ENCODE peak calls at places on chromosomes 5 and 9, in ten cellular contexts. One of them, this sample, is unnamed.

GRCh38 chr9:9557804-9558334 is 1054.9 kb downstream of the PTPRD start:
- DNase-seq in KBM-7: no peak
- DNase-seq in AML-193: no peak
- DNase-seq in fibroblast of pulmonary artery: no peak
- DNase-seq in H54: no peak
- DNase-seq in stimulated activated CD4-positive, alpha-beta T cell treated with anti-CD3 and anti-CD28 coated beads, Interleukin-2, amount 100 ng/mL, for 4 hours: no peak
- DNase-seq in left cardiac atrium: no peak
- DNase-seq in IMR-90: no peak
- DNase-seq in naive thymus-derived CD4-positive, alpha-beta T cell: no peak
- DNase-seq in mammary epithelial cell: no peak
- DNase-seq in this sample: no peak

GRCh38 chr5:22541037-22541436 is 312.1 kb downstream of the CDH12 start:
- DNase-seq in AML-193: no peak
- DNase-seq in KBM-7: no peak
- DNase-seq in mammary epithelial cell: no peak
- DNase-seq in left cardiac atrium: peak
- DNase-seq in stimulated activated CD4-positive, alpha-beta T cell treated with anti-CD3 and anti-CD28 coated beads, Interleukin-2, amount 100 ng/mL, for 4 hours: no peak
- DNase-seq in IMR-90: no peak
- DNase-seq in fibroblast of pulmonary artery: no peak
- DNase-seq in naive thymus-derived CD4-positive, alpha-beta T cell: no peak
- DNase-seq in H54: no peak
- DNase-seq in this sample: no peak

GRCh38 chr9:133261753-133262120 is 13.3 kb downstream of the ABO start:
- DNase-seq in KBM-7: no peak
- DNase-seq in naive thymus-derived CD4-positive, alpha-beta T cell: no peak
- DNase-seq in H54: no peak
- DNase-seq in AML-193: no peak
- DNase-seq in fibroblast of pulmonary artery: no peak
- DNase-seq in stimulated activated CD4-positive, alpha-beta T cell treated with anti-CD3 and anti-CD28 coated beads, Interleukin-2, amount 100 ng/mL, for 4 hours: no peak
- DNase-seq in mammary epithelial cell: no peak
- DNase-seq in IMR-90: no peak
- DNase-seq in left cardiac atrium: no peak
- DNase-seq in this sample: no peak

GRCh38 chr5:77859306-77859705 is 83.2 kb upstream of the TBCA start:
- DNase-seq in H54: no peak
- DNase-seq in fibroblast of pulmonary artery: peak
- DNase-seq in stimulated activated CD4-positive, alpha-beta T cell treated with anti-CD3 and anti-CD28 coated beads, Interleukin-2, amount 100 ng/mL, for 4 hours: no peak
- DNase-seq in naive thymus-derived CD4-positive, alpha-beta T cell: no peak
- DNase-seq in mammary epithelial cell: no peak
- DNase-seq in IMR-90: peak
- DNase-seq in KBM-7: no peak
- DNase-seq in left cardiac atrium: no peak
- DNase-seq in AML-193: no peak
- DNase-seq in this sample: no peak

GRCh38 chr5:122295138-122295537 is 16.9 kb upstream of the SNCAIP start:
- DNase-seq in left cardiac atrium: no peak
- DNase-seq in mammary epithelial cell: peak
- DNase-seq in naive thymus-derived CD4-positive, alpha-beta T cell: no peak
- DNase-seq in KBM-7: peak
- DNase-seq in H54: no peak
- DNase-seq in stimulated activated CD4-positive, alpha-beta T cell treated with anti-CD3 and anti-CD28 coated beads, Interleukin-2, amount 100 ng/mL, for 4 hours: no peak
- DNase-seq in fibroblast of pulmonary artery: no peak
- DNase-seq in IMR-90: no peak
- DNase-seq in AML-193: peak
- DNase-seq in this sample: no peak

GRCh38 chr9:80557256-80557655 is 985.5 kb downstream of the TLE4 start:
- DNase-seq in naive thymus-derived CD4-positive, alpha-beta T cell: no peak
- DNase-seq in AML-193: no peak
- DNase-seq in fibroblast of pulmonary artery: no peak
- DNase-seq in stimulated activated CD4-positive, alpha-beta T cell treated with anti-CD3 and anti-CD28 coated beads, Interleukin-2, amount 100 ng/mL, for 4 hours: no peak
- DNase-seq in mammary epithelial cell: no peak
- DNase-seq in H54: no peak
- DNase-seq in IMR-90: no peak
- DNase-seq in left cardiac atrium: no peak
- DNase-seq in KBM-7: no peak
- DNase-seq in this sample: no peak

GRCh38 chr5:172594867-172595466 is 46.1 kb upstream of the NEURL1B start:
- DNase-seq in AML-193: no peak
- DNase-seq in KBM-7: no peak
- DNase-seq in left cardiac atrium: no peak
- DNase-seq in naive thymus-derived CD4-positive, alpha-beta T cell: no peak
- DNase-seq in fibroblast of pulmonary artery: no peak
- DNase-seq in IMR-90: no peak
- DNase-seq in H54: no peak
- DNase-seq in stimulated activated CD4-positive, alpha-beta T cell treated with anti-CD3 and anti-CD28 coated beads, Interleukin-2, amount 100 ng/mL, for 4 hours: no peak
- DNase-seq in mammary epithelial cell: peak
- DNase-seq in this sample: no peak

GRCh38 chr5:127229185-127229889 is 61.3 kb upstream of the MEGF10 start:
- DNase-seq in left cardiac atrium: peak
- DNase-seq in stimulated activated CD4-positive, alpha-beta T cell treated with anti-CD3 and anti-CD28 coated beads, Interleukin-2, amount 100 ng/mL, for 4 hours: peak
- DNase-seq in H54: no peak
- DNase-seq in mammary epithelial cell: peak
- DNase-seq in fibroblast of pulmonary artery: peak
- DNase-seq in naive thymus-derived CD4-positive, alpha-beta T cell: peak
- DNase-seq in KBM-7: peak
- DNase-seq in AML-193: peak
- DNase-seq in IMR-90: peak
- DNase-seq in this sample: peak

GRCh38 chr9:20884985-20885593 is 146.4 kb downstream of the HACD4 start:
- DNase-seq in left cardiac atrium: peak
- DNase-seq in AML-193: peak
- DNase-seq in KBM-7: peak
- DNase-seq in mammary epithelial cell: peak
- DNase-seq in naive thymus-derived CD4-positive, alpha-beta T cell: peak
- DNase-seq in H54: peak
- DNase-seq in IMR-90: peak
- DNase-seq in fibroblast of pulmonary artery: peak
- DNase-seq in stimulated activated CD4-positive, alpha-beta T cell treated with anti-CD3 and anti-CD28 coated beads, Interleukin-2, amount 100 ng/mL, for 4 hours: peak
- DNase-seq in this sample: peak

GRCh38 chr9:32550046-32550608 is 2.0 kb upstream of the SMIM27 start:
- DNase-seq in left cardiac atrium: no peak
- DNase-seq in stimulated activated CD4-positive, alpha-beta T cell treated with anti-CD3 and anti-CD28 coated beads, Interleukin-2, amount 100 ng/mL, for 4 hours: no peak
- DNase-seq in IMR-90: peak
- DNase-seq in AML-193: no peak
- DNase-seq in fibroblast of pulmonary artery: peak
- DNase-seq in mammary epithelial cell: peak
- DNase-seq in KBM-7: peak
- DNase-seq in naive thymus-derived CD4-positive, alpha-beta T cell: no peak
- DNase-seq in H54: no peak
- DNase-seq in this sample: peak

GRCh38 chr5:111173476-111173875 is 50.7 kb upstream of the CAMK4 start:
- DNase-seq in AML-193: no peak
- DNase-seq in naive thymus-derived CD4-positive, alpha-beta T cell: no peak
- DNase-seq in fibroblast of pulmonary artery: peak
- DNase-seq in KBM-7: no peak
- DNase-seq in H54: no peak
- DNase-seq in left cardiac atrium: no peak
- DNase-seq in stimulated activated CD4-positive, alpha-beta T cell treated with anti-CD3 and anti-CD28 coated beads, Interleukin-2, amount 100 ng/mL, for 4 hours: no peak
- DNase-seq in IMR-90: no peak
- DNase-seq in mammary epithelial cell: no peak
- DNase-seq in this sample: no peak

GRCh38 chr5:111859031-111859430 is 102.0 kb upstream of the NREP start:
- DNase-seq in mammary epithelial cell: no peak
- DNase-seq in fibroblast of pulmonary artery: peak
- DNase-seq in naive thymus-derived CD4-positive, alpha-beta T cell: no peak
- DNase-seq in IMR-90: peak
- DNase-seq in AML-193: no peak
- DNase-seq in H54: no peak
- DNase-seq in KBM-7: no peak
- DNase-seq in left cardiac atrium: no peak
- DNase-seq in stimulated activated CD4-positive, alpha-beta T cell treated with anti-CD3 and anti-CD28 coated beads, Interleukin-2, amount 100 ng/mL, for 4 hours: no peak
- DNase-seq in this sample: no peak

GRCh38 chr5:162888268-162888667 is 549.1 kb upstream of the CCNG1 start:
- DNase-seq in stimulated activated CD4-positive, alpha-beta T cell treated with anti-CD3 and anti-CD28 coated beads, Interleukin-2, amount 100 ng/mL, for 4 hours: no peak
- DNase-seq in AML-193: no peak
- DNase-seq in left cardiac atrium: no peak
- DNase-seq in IMR-90: no peak
- DNase-seq in mammary epithelial cell: no peak
- DNase-seq in naive thymus-derived CD4-positive, alpha-beta T cell: no peak
- DNase-seq in KBM-7: no peak
- DNase-seq in H54: no peak
- DNase-seq in fibroblast of pulmonary artery: no peak
- DNase-seq in this sample: no peak

GRCh38 chr5:172049226-172049796 is 42.9 kb upstream of the FBXW11 start:
- DNase-seq in fibroblast of pulmonary artery: no peak
- DNase-seq in H54: no peak
- DNase-seq in IMR-90: no peak
- DNase-seq in mammary epithelial cell: no peak
- DNase-seq in stimulated activated CD4-positive, alpha-beta T cell treated with anti-CD3 and anti-CD28 coated beads, Interleukin-2, amount 100 ng/mL, for 4 hours: no peak
- DNase-seq in KBM-7: no peak
- DNase-seq in AML-193: no peak
- DNase-seq in naive thymus-derived CD4-positive, alpha-beta T cell: no peak
- DNase-seq in left cardiac atrium: no peak
- DNase-seq in this sample: no peak

GRCh38 chr5:150036513-150036912 is 36.0 kb downstream of the HMGXB3 start:
- DNase-seq in KBM-7: no peak
- DNase-seq in IMR-90: peak
- DNase-seq in stimulated activated CD4-positive, alpha-beta T cell treated with anti-CD3 and anti-CD28 coated beads, Interleukin-2, amount 100 ng/mL, for 4 hours: no peak
- DNase-seq in mammary epithelial cell: peak
- DNase-seq in H54: peak
- DNase-seq in naive thymus-derived CD4-positive, alpha-beta T cell: no peak
- DNase-seq in AML-193: no peak
- DNase-seq in left cardiac atrium: peak
- DNase-seq in fibroblast of pulmonary artery: peak
- DNase-seq in this sample: peak

This sample was measured in mesenchymal stem cell.